ENCODE peak calls at places on chromosomes 5 and 9, in seven cellular contexts. One of them, this sample, is unnamed.
A peak's percentile ranks its signal among the peaks of the same experiment; 100 is the strongest.

GRCh38 chr5:173852790-173853350 is 35.3 kb upstream of the CPEB4 start:
- DNase-seq in fibroblast of the conjunctiva: no peak
- DNase-seq in body of pancreas: no peak
- DNase-seq in H54: no peak
- DNase-seq in Caco-2: no peak
- DNase-seq in fibroblast of mammary gland: no peak
- DNase-seq in nucleus accumbens: no peak
- DNase-seq in this sample: no peak

GRCh38 chr5:78245126-78245525 is 49.4 kb downstream of the AP3B1 start:
- DNase-seq in fibroblast of the conjunctiva: no peak
- DNase-seq in body of pancreas: no peak
- DNase-seq in fibroblast of mammary gland: no peak
- DNase-seq in H54: no peak
- DNase-seq in nucleus accumbens: no peak
- DNase-seq in Caco-2: peak; percentile 73
- DNase-seq in this sample: no peak

GRCh38 chr9:97852399-97853055 is 499 bp upstream of the FOXE1 start:
- DNase-seq in nucleus accumbens: no peak
- DNase-seq in fibroblast of the conjunctiva: no peak
- DNase-seq in body of pancreas: no peak
- DNase-seq in Caco-2: no peak
- DNase-seq in fibroblast of mammary gland: no peak
- DNase-seq in H54: no peak
- DNase-seq in this sample: no peak

GRCh38 chr5:164422400-164422799 is 917.0 kb downstream of the MAT2B start:
- DNase-seq in body of pancreas: no peak
- DNase-seq in fibroblast of mammary gland: peak; percentile 43
- DNase-seq in nucleus accumbens: no peak
- DNase-seq in Caco-2: peak; percentile 43
- DNase-seq in H54: no peak
- DNase-seq in fibroblast of the conjunctiva: peak; percentile 18
- DNase-seq in this sample: no peak

GRCh38 chr5:148619484-148619883 is 34.8 kb downstream of the HTR4 start:
- DNase-seq in body of pancreas: no peak
- DNase-seq in fibroblast of mammary gland: no peak
- DNase-seq in fibroblast of the conjunctiva: no peak
- DNase-seq in H54: no peak
- DNase-seq in nucleus accumbens: no peak
- DNase-seq in Caco-2: no peak
- DNase-seq in this sample: no peak

GRCh38 chr5:39005566-39006232 is 68.5 kb downstream of the RICTOR start:
- DNase-seq in fibroblast of the conjunctiva: no peak
- DNase-seq in Caco-2: peak; percentile 12
- DNase-seq in nucleus accumbens: no peak
- DNase-seq in H54: no peak
- DNase-seq in body of pancreas: no peak
- DNase-seq in fibroblast of mammary gland: peak; percentile 35
- DNase-seq in this sample: peak; percentile 30

GRCh38 chr5:64347308-64347707 is 158.5 kb upstream of the RGS7BP start:
- DNase-seq in Caco-2: no peak
- DNase-seq in fibroblast of mammary gland: no peak
- DNase-seq in body of pancreas: no peak
- DNase-seq in fibroblast of the conjunctiva: no peak
- DNase-seq in H54: no peak
- DNase-seq in nucleus accumbens: no peak
- DNase-seq in this sample: no peak

GRCh38 chr9:136545966-136546696 is at the start of gene NOTCH1:
- DNase-seq in fibroblast of the conjunctiva: peak; percentile 56
- DNase-seq in H54: peak; percentile 99
- DNase-seq in fibroblast of mammary gland: peak; percentile 85
- DNase-seq in body of pancreas: peak; percentile 94
- DNase-seq in Caco-2: peak; percentile 88
- DNase-seq in nucleus accumbens: peak; percentile 70
- DNase-seq in this sample: peak; percentile 97

GRCh38 chr9:114174876-114175771 is 19.8 kb downstream of the COL27A1 start:
- DNase-seq in nucleus accumbens: no peak
- DNase-seq in fibroblast of mammary gland: peak; percentile 67
- DNase-seq in fibroblast of the conjunctiva: no peak
- DNase-seq in Caco-2: peak; percentile 47
- DNase-seq in H54: no peak
- DNase-seq in body of pancreas: peak; percentile 62
- DNase-seq in this sample: peak; percentile 68

GRCh38 chr5:132462856-132463745 is 27.5 kb downstream of the IRF1 start:
- DNase-seq in fibroblast of the conjunctiva: no peak
- DNase-seq in fibroblast of mammary gland: no peak
- DNase-seq in H54: no peak
- DNase-seq in nucleus accumbens: no peak
- DNase-seq in body of pancreas: no peak
- DNase-seq in Caco-2: no peak
- DNase-seq in this sample: no peak

This sample was measured in kidney tubule cell.